ENCODE peak calls at places on chromosomes 13 and 19, in four cellular contexts. N is GM12865; E is GM13977; C is naive thymus-derived CD8-positive, alpha-beta T cell. L is an unnamed sample.

GRCh38 chr19:50718255-50719118 is 1.1 kb downstream of the SHANK1 start:
- DNase-seq in C (peak; percentile 30), N (no peak), E (no peak), L (no peak)

GRCh38 chr19:10921909-10922637 is 6.4 kb downstream of the YIPF2 start:
- DNase-seq in C (no peak), E (no peak), N (no peak), L (no peak)

GRCh38 chr19:52095172-52096014 is at the start of gene ZNF841:
- DNase-seq in E (peak; percentile 75), C (peak; percentile 73), N (peak; percentile 90), L (peak; percentile 89)

GRCh38 chr19:58361900-58362271 is 665 bp downstream of the ZNF497 start:
- DNase-seq in E (peak; percentile 70), N (peak; percentile 87), C (no peak), L (peak; percentile 64)

GRCh38 chr13:110712081-110712848 is 1.2 kb upstream of the ING1 start:
- DNase-seq in C (peak; percentile 92), E (peak; percentile 94), N (peak; percentile 96), L (no peak)

GRCh38 chr13:94312511-94313191 is 166.8 kb downstream of the DCT start:
- DNase-seq in N (peak; percentile 85), E (peak; percentile 22), C (no peak), L (peak; percentile 45)

GRCh38 chr19:47494729-47495128 is 10.7 kb upstream of the KPTN start:
- DNase-seq in N (no peak), C (no peak), E (no peak), L (no peak)

GRCh38 chr13:45781553-45782326 is 69.8 kb downstream of the SIAH3 start:
- DNase-seq in E (no peak), C (no peak), N (no peak), L (no peak)